ENCODE peak calls at places on chromosomes 16 and 17, in eight cellular contexts. S is tibial nerve; O is lung; M is body of pancreas; C is AG04450; K is HCT116; R is CD8-positive, alpha-beta memory T cell; A is endothelial cell of umbilical vein. B is an unnamed sample.

GRCh38 chr17:14922421-14922820 is 342.7 kb downstream of the PMP22 start:
- DNase-seq in O (no peak), M (peak), A (no peak), C (no peak), S (no peak), R (no peak), K (no peak), B (no peak)

GRCh38 chr17:37089998-37090397 is 141.2 kb downstream of the AATF start:
- DNase-seq in K (no peak), A (peak), M (no peak), C (no peak), R (peak), S (no peak), O (no peak), B (no peak)

GRCh38 chr16:86894168-86894567 is 315.8 kb downstream of the FOXL1 start:
- DNase-seq in M (no peak), C (no peak), A (no peak), R (no peak), O (no peak), K (no peak), S (no peak), B (no peak)

GRCh38 chr16:17469011-17469741 is 1.6 kb downstream of the XYLT1 start:
- DNase-seq in C (peak), M (no peak), A (no peak), R (no peak), O (no peak), K (no peak), S (no peak), B (no peak)

GRCh38 chr16:46918905-46919792 is 35.0 kb downstream of the GPT2 start:
- DNase-seq in O (no peak), R (no peak), K (no peak), M (peak), A (no peak), C (no peak), S (no peak), B (no peak)

GRCh38 chr17:71260366-71260765 is 860.5 kb upstream of the SOX9 start:
- DNase-seq in A (no peak), M (no peak), R (no peak), C (no peak), S (no peak), K (no peak), O (no peak), B (no peak)

GRCh38 chr16:49543315-49543946 is 169.8 kb downstream of the C16orf78 start:
- DNase-seq in O (no peak), S (no peak), R (no peak), K (no peak), C (no peak), M (no peak), A (no peak), B (no peak)

GRCh38 chr17:61635913-61636432 is 45.0 kb upstream of the NACA2 start:
- DNase-seq in A (peak), K (peak), S (no peak), R (peak), M (peak), C (peak), O (no peak), B (no peak)

GRCh38 chr16:55605756-55606155 is 39.3 kb downstream of the CAPNS2 start:
- DNase-seq in M (no peak), A (no peak), S (no peak), K (no peak), C (no peak), O (no peak), R (no peak), B (no peak)

DNA sequence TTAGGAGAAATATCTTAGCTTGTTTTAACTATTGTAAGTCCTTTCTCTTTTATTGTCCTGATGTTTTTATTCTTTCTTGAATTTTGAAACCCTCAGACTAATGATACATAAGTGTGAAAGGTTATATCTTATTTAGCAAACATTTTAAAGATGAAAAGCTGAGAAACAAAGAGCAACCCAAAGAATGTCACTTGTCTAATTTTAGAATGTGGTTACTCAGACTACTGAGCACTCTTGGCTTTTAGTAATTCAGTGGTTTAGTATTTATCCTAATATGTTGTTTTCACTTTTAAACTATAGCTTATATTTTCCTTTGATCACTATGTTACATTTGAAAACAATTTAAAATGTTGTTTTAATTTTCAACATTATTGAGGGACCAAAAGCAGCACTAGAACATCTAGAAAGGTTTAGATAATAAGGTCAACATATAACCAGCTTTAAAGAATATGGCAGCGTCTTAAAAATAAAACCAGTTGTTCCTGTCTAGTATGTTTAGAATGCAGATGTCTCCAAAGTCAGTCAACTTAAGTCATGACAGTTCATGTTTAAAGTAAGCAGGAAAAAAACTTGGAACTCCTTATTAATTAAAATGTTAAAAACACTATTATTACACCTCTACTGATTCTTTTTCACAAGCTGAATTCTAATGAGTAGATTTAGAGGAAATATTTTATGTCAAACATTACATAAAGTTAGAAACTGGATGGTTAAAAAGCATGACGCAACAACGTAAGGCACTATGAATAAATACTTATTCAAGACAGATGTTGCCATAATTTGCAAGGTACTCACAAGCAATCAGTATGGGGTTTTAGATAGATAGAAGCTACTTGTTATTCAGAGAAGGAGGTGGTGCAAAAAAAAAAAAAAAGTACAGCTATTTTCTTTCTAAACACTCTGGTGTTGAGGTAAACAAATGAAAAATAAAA is 2.4 kb downstream of the MBTD1 start:
- DNase-seq in C (no peak), A (no peak), S (no peak), O (no peak), K (no peak), R (no peak), M (no peak), B (no peak)
- H3K4me3 ChIP-seq in C (no peak), A (no peak), S (no peak), O (no peak), K (no peak), R (no peak), M (no peak), B (no peak)

GRCh38 chr16:4288148-4288921 is 15.5 kb upstream of the TFAP4 start:
- DNase-seq in M (peak), O (peak), C (no peak), K (no peak), A (peak), S (peak), R (peak), B (peak)

GRCh38 chr16:4293181-4293716 is 20.4 kb upstream of the TFAP4 start:
- DNase-seq in K (no peak), M (no peak), R (no peak), S (no peak), C (no peak), A (no peak), O (no peak), B (no peak)

GRCh38 chr16:4290236-4290830 is 17.5 kb upstream of the TFAP4 start:
- DNase-seq in S (no peak), K (peak), A (no peak), O (peak), C (no peak), M (no peak), R (no peak), B (no peak)

GRCh38 chr16:4293822-4294457 is 21.1 kb upstream of the TFAP4 start:
- DNase-seq in A (peak), O (peak), K (no peak), C (no peak), M (no peak), S (no peak), R (no peak), B (peak)

DNA sequence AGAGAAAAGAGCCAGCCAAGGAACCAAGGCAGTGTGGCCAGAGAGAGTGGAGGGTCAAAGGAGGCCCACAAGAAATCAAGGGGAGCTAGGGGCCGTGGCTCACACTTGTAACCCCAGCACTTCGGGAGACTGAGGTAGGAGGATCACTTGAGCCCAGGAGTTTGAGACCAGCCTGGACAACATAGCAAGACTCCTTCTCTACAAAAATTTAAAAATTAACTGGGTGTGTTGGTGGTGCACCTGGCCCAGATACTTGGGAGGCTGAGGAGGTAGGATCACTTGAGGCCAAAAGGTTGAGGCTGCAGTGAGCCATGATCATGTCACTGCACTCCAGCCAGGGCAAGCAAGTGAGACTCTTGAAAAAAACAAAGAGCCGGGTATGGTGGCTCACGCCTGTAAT is 18.9 kb upstream of the TFAP4 start:
- DNase-seq in M (no peak), A (no peak), O (no peak), S (no peak), C (no peak), R (no peak), K (no peak), B (no peak)
- H3K27ac ChIP-seq in M (no peak), A (no peak), O (no peak), S (no peak), C (no peak), R (no peak), K (no peak), B (no peak)

DNA sequence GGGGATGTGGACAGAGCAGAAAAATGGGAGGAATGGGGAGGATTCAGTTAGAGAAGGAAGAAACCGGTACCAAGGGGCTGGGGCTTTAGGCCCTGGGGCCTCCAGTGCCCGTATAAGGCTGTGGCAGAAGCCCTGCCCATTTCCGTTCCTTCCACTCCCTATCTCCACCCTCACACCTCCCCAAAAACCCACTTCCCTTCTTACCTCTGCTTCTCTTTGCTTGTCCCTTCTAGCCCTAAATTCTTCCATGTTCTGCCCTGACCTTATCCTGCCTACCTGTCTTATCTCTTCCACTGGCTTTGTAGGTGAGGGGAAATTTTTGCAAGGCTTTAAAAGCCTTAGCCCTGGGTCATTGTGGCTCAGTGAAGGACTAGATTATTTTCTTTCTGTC is 4.1 kb downstream of the RNF167 start:
- DNase-seq in R (peak), K (no peak), A (no peak), C (no peak), M (no peak), S (no peak), O (no peak), B (no peak)
- H3K4me3 ChIP-seq in R (peak), K (no peak), A (no peak), C (no peak), M (no peak), S (no peak), O (no peak), B (no peak)

DNA sequence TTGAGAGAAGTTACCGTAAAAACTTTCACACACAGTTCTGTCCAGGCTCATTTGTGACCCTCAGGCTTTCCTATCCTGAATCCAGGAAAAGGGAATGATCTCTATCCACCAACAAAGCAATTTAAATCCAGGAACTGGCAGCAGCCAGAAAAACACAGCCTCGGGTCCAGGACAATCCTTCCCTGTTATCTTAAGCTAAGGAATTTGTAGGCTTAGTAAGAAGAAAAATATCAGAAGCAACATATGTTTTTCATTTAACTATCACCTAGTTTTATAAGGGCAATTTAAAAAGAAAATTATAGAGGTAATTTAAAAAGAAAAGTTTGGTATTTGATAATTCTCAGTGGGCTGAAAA is 47.1 kb downstream of the TEX2 start:
- DNase-seq in C (no peak), A (peak), M (no peak), K (no peak), O (no peak), R (no peak), S (no peak), B (no peak)
- H3K27ac ChIP-seq in C (peak), A (peak), M (peak), K (no peak), O (peak), R (no peak), S (peak), B (peak)

GRCh38 chr17:29549169-29549935 is 17.5 kb downstream of the ABHD15 start:
- DNase-seq in O (no peak), S (no peak), C (no peak), A (no peak), R (no peak), M (no peak), K (no peak), B (no peak)
- H3K4me3 ChIP-seq in O (no peak), S (no peak), C (no peak), A (no peak), R (no peak), M (no peak), K (no peak), B (no peak)

GRCh38 chr17:64005734-64006167 is 7.6 kb downstream of the PRR29 start:
- DNase-seq in M (no peak), A (peak), O (no peak), C (no peak), K (no peak), R (no peak), S (no peak), B (no peak)

GRCh38 chr17:64003526-64004121 is 5.5 kb downstream of the PRR29 start:
- DNase-seq in R (no peak), A (no peak), M (no peak), O (no peak), S (no peak), C (no peak), K (no peak), B (no peak)

GRCh38 chr17:64004903-64005733 is 7.0 kb downstream of the PRR29 start:
- DNase-seq in M (no peak), O (no peak), C (no peak), S (no peak), R (no peak), A (no peak), K (no peak), B (no peak)

GRCh38 chr17:64002658-64003525 is 4.7 kb downstream of the PRR29 start:
- DNase-seq in C (no peak), R (peak), M (no peak), A (no peak), K (no peak), S (no peak), O (no peak), B (no peak)

GRCh38 chr17:64004218-64004770 is 6.1 kb downstream of the PRR29 start:
- DNase-seq in R (no peak), S (no peak), O (no peak), K (no peak), M (no peak), A (no peak), C (no peak), B (no peak)
- H3K27ac ChIP-seq in R (no peak), S (no peak), O (no peak), K (no peak), M (no peak), A (peak), C (no peak), B (peak)

B was measured in heart right ventricle.